ENCODE peak calls at places on chromosome 10, in six cellular contexts. Y is RWPE1; P is astrocyte of the spinal cord; E is dorsolateral prefrontal cortex; N is CD8-positive, alpha-beta T cell; X is lower lobe of right lung. U is an unnamed sample.

GRCh38 chr10:7523656-7524055 is 112.8 kb upstream of the SFMBT2 start:
- DNase-seq in E (no peak), X (no peak), P (no peak), Y (no peak), N (no peak), U (peak)

GRCh38 chr10:70672165-70672992 is at the start of gene ADAMTS14:
- DNase-seq in P (peak), N (no peak), X (no peak), Y (peak), E (peak), U (no peak)

GRCh38 chr10:124898493-124898892 is 43.4 kb upstream of the ZRANB1 start:
- DNase-seq in Y (no peak), X (no peak), N (no peak), E (no peak), P (no peak), U (no peak)

GRCh38 chr10:102675151-102675886 is 31.0 kb downstream of the TRIM8 start:
- DNase-seq in E (no peak), Y (no peak), N (no peak), X (no peak), P (no peak), U (no peak)

GRCh38 chr10:133283931-133284330 is 7.3 kb upstream of the ADAM8 start:
- DNase-seq in E (no peak), P (no peak), N (no peak), X (no peak), Y (no peak), U (no peak)

GRCh38 chr10:60733189-60733815 is 45.0 kb upstream of the CDK1 start:
- DNase-seq in E (no peak), Y (peak), N (no peak), P (no peak), X (peak), U (peak)

GRCh38 chr10:33804534-33804933 is 470.1 kb upstream of the NRP1 start:
- DNase-seq in P (no peak), N (no peak), X (no peak), E (no peak), Y (no peak), U (no peak)

GRCh38 chr10:44310762-44311562 is 73.9 kb downstream of the CXCL12 start:
- DNase-seq in P (peak), Y (no peak), E (peak), X (peak), N (peak), U (no peak)

GRCh38 chr10:79399242-79399831 is 46.1 kb downstream of the ZCCHC24 start:
- DNase-seq in E (peak), Y (peak), N (no peak), X (peak), P (peak), U (peak)

DNA sequence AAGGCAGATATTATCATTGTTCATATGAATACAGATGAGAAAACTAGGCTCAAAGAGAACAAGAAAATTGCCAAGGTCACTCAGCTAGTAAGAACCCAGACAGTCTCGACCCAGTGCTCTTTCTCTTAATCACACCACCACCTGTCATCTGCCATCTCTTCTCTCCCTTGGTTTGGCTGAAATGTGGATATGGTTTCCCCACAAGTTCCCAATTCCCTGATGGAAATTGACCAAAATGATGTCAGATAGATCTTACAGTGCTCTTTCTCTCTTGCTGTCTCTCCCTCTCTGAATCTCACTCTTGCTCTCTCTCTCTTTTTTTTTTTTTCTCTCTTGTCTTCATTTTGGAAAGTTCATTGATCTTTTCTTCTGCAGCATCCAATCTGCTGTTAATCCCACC is 9.1 kb downstream of the C10orf90 start:
- DNase-seq in Y (no peak), N (no peak), E (no peak), P (no peak), X (no peak), U (no peak)
- TF ChIP-seq CTCF in Y (no peak), N (no peak), E (no peak), P (no peak), X (no peak), U (no peak)

GRCh38 chr10:99964791-99965190 is 45.0 kb downstream of the DNMBP start:
- DNase-seq in Y (no peak), P (peak), E (no peak), N (no peak), X (no peak), U (no peak)
- TF ChIP-seq CTCF in Y (no peak), P (peak), E (no peak), N (no peak), X (no peak), U (peak)

GRCh38 chr10:88108115-88108610 is 244.7 kb downstream of the PTEN start:
- DNase-seq in X (no peak), P (no peak), N (no peak), E (no peak), Y (no peak), U (peak)
- TF ChIP-seq CTCF in X (no peak), P (no peak), N (no peak), E (no peak), Y (no peak), U (no peak)

GRCh38 chr10:108378779-108379178 is 1214.3 kb upstream of the SORCS1 start:
- DNase-seq in N (no peak), Y (no peak), X (no peak), P (no peak), E (no peak), U (no peak)

GRCh38 chr10:108374991-108375390 is 1210.5 kb upstream of the SORCS1 start:
- DNase-seq in X (no peak), E (no peak), P (no peak), Y (no peak), N (no peak), U (no peak)

DNA sequence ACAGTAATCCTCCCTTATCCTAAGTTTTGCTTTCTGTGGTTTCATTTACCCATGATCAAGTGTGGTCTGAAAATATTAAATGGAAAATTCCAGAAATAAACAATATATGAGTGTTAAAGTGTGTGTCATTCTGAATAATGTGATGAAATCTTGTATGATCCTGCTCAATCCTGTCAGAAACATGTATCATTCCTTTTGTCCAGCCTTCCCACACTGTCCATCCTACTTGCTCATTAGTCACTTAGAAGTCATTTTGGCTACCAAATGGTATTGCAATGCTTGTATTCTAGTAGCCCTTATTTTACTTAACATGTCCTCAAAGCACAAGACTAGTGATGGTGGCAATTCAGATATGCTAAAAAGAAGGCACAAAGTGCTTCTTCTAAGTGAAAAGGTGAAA is 1211.2 kb upstream of the SORCS1 start:
- DNase-seq in P (no peak), Y (peak), E (no peak), X (no peak), N (no peak), U (peak)
- TF ChIP-seq CTCF in P (no peak), Y (no peak), E (no peak), X (no peak), N (no peak), U (no peak)

GRCh38 chr10:47049906-47050305 is 138.7 kb downstream of the PTPN20 start:
- DNase-seq in X (no peak), N (no peak), P (no peak), Y (no peak), E (no peak), U (no peak)

GRCh38 chr10:47047577-47048532 is 136.6 kb downstream of the PTPN20 start:
- DNase-seq in E (peak), P (peak), N (peak), X (peak), Y (peak), U (peak)

GRCh38 chr10:47047127-47047504 is 135.9 kb downstream of the PTPN20 start:
- DNase-seq in P (no peak), N (no peak), E (no peak), Y (no peak), X (peak), U (no peak)

GRCh38 chr10:47049056-47049851 is 138.0 kb downstream of the PTPN20 start:
- DNase-seq in X (no peak), Y (no peak), E (no peak), N (no peak), P (no peak), U (no peak)

DNA sequence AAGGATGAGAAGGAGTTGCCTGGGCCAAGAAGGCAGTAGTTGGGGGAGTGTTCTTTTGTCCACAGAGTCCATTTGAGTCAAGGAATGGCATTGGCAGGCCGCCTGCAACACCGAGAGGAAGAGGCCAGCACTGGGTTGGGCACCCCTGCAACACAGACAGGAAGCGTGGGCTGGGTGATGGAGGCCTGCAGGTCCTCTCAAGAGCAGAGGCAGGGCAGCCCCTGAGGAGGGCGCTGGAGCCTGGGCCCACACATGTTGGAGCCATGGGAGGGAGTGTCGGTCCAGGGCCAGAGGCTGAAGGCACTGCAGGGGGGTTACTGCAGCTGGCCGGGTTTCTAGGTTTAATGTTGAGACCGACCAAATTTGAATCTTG is 137.3 kb downstream of the PTPN20 start:
- DNase-seq in N (no peak), Y (no peak), X (peak), E (no peak), P (no peak), U (no peak)
- TF ChIP-seq CTCF in N (no peak), Y (no peak), X (no peak), E (no peak), P (peak), U (no peak)

GRCh38 chr10:84360634-84361365 is 32.4 kb downstream of the CCSER2 start:
- DNase-seq in N (no peak), E (no peak), X (no peak), P (peak), Y (peak), U (no peak)

GRCh38 chr10:84356951-84357350 is 28.6 kb downstream of the CCSER2 start:
- DNase-seq in N (peak), X (no peak), E (no peak), P (no peak), Y (no peak), U (no peak)

GRCh38 chr10:84355106-84355505 is 26.7 kb downstream of the CCSER2 start:
- DNase-seq in N (no peak), X (no peak), P (no peak), Y (no peak), E (no peak), U (no peak)

GRCh38 chr10:84354623-84355022 is 26.2 kb downstream of the CCSER2 start:
- DNase-seq in Y (no peak), E (no peak), P (no peak), N (no peak), X (no peak), U (no peak)

DNA sequence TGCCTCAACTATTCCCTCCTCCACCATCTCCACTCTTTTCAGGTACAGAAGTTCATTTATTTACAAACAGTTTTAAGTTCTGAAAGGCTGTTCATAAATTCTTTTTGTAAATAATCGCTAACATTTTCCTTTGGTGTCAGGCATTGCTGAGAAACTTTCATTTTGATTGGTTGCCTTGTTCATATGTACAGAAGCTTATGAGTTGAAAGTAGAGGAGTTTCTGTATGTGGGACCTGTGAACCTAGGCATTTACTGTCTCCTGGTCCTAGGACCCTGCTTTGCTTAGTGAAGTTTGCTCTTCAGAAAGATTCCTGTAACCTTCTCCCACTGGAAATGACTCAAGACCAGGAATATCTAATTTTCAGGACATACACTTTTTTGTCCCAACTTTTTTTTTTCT is 30.4 kb downstream of the CCSER2 start:
- DNase-seq in Y (no peak), P (no peak), N (no peak), X (no peak), E (no peak), U (no peak)
- TF ChIP-seq CTCF in Y (no peak), P (no peak), N (no peak), X (no peak), E (no peak), U (no peak)